ENCODE peak calls at places on chromosomes 2 and 18, in six cellular contexts. D, N, Q, S, J and H are unnamed samples.

GRCh38 chr18:58937913-58938312 is 73.2 kb downstream of the ZNF532 start:
- DNase-seq in Q (no peak), D (no peak), N (no peak), S (no peak), J (no peak), H (no peak)

GRCh38 chr2:36702781-36703180 is 6.3 kb downstream of the VIT start:
- DNase-seq in N (no peak), S (no peak), J (no peak), D (no peak), Q (peak; percentile 33), H (no peak)

GRCh38 chr2:64862623-64863022 is 126.6 kb upstream of the SLC1A4 start:
- DNase-seq in J (no peak), N (no peak), D (no peak), S (no peak), Q (no peak), H (no peak)

GRCh38 chr2:1136071-1136470 is 185.4 kb downstream of the SNTG2 start:
- DNase-seq in S (no peak), D (no peak), J (no peak), Q (no peak), N (peak; percentile 61), H (no peak)

GRCh38 chr2:21057097-21057496 is 13.2 kb upstream of the APOB start:
- DNase-seq in D (no peak), J (no peak), Q (no peak), S (no peak), N (no peak), H (no peak)

GRCh38 chr2:136117391-136117841 is 533 bp downstream of the CXCR4 start:
- DNase-seq in S (no peak), N (peak; percentile 71), J (no peak), D (peak; percentile 92), Q (no peak), H (peak; percentile 48)

GRCh38 chr2:241094172-241094571 is 7.9 kb downstream of the MTERF4 start:
- DNase-seq in N (no peak), J (no peak), S (no peak), D (no peak), Q (no peak), H (no peak)

GRCh38 chr2:45912109-45912508 is 260.6 kb downstream of the PRKCE start:
- DNase-seq in J (no peak), S (no peak), Q (no peak), D (no peak), N (no peak), H (no peak)

GRCh38 chr2:43478423-43479086 is 117.3 kb downstream of the THADA start:
- DNase-seq in S (no peak), N (no peak), J (no peak), D (no peak), Q (no peak), H (no peak)

GRCh38 chr2:227377461-227378351 is 1.4 kb downstream of the TM4SF20 start:
- DNase-seq in S (no peak), Q (no peak), D (no peak), N (no peak), J (no peak), H (no peak)

GRCh38 chr2:216740557-216741222 is 45.3 kb upstream of the IGFBP5 start:
- DNase-seq in S (no peak), D (no peak), N (no peak), Q (no peak), J (peak; percentile 89), H (no peak)

GRCh38 chr2:176589287-176589686 is 320.0 kb downstream of the MTX2 start:
- DNase-seq in Q (no peak), N (no peak), J (no peak), S (no peak), D (no peak), H (no peak)

GRCh38 chr2:156955701-156956100 is 301.8 kb upstream of the GALNT5 start:
- DNase-seq in D (no peak), J (no peak), Q (no peak), S (no peak), N (no peak), H (no peak)

GRCh38 chr2:202007015-202008011 is 26.3 kb upstream of the FZD7 start:
- DNase-seq in J (no peak), S (no peak), Q (no peak), D (peak; percentile 30), N (no peak), H (no peak)

GRCh38 chr2:42446503-42447271 is 47.1 kb downstream of the KCNG3 start:
- DNase-seq in S (no peak), D (no peak), Q (no peak), J (no peak), N (no peak), H (no peak)

GRCh38 chr2:120871016-120871635 is 135.5 kb downstream of the GLI2 start:
- DNase-seq in J (no peak), D (no peak), N (no peak), Q (no peak), S (no peak), H (no peak)

GRCh38 chr2:55051026-55051866 is 995 bp upstream of the RTN4 start:
- DNase-seq in S (peak; percentile 83), J (peak; percentile 94), N (peak; percentile 50), D (no peak), Q (no peak), H (peak; percentile 46)

GRCh38 chr2:2647156-2647555 is 316.1 kb upstream of the MYT1L start:
- DNase-seq in S (no peak), N (peak; percentile 17), Q (no peak), D (no peak), J (peak; percentile 47), H (no peak)

GRCh38 chr18:3066391-3067079 is 53.6 kb upstream of the LPIN2 start:
- DNase-seq in Q (no peak), D (no peak), S (no peak), N (no peak), J (no peak), H (no peak)

GRCh38 chr2:120686511-120687168 is 49.0 kb upstream of the GLI2 start:
- DNase-seq in J (peak; percentile 29), S (no peak), Q (no peak), N (no peak), D (no peak), H (no peak)

GRCh38 chr2:217625475-217626245 is 377.1 kb downstream of the TNS1 start:
- DNase-seq in N (no peak), D (no peak), Q (no peak), S (no peak), J (no peak), H (no peak)

GRCh38 chr2:238126775-238127164 is 11.7 kb upstream of the KLHL30 start:
- DNase-seq in S (no peak), J (no peak), N (no peak), D (no peak), Q (no peak), H (no peak)

DNA sequence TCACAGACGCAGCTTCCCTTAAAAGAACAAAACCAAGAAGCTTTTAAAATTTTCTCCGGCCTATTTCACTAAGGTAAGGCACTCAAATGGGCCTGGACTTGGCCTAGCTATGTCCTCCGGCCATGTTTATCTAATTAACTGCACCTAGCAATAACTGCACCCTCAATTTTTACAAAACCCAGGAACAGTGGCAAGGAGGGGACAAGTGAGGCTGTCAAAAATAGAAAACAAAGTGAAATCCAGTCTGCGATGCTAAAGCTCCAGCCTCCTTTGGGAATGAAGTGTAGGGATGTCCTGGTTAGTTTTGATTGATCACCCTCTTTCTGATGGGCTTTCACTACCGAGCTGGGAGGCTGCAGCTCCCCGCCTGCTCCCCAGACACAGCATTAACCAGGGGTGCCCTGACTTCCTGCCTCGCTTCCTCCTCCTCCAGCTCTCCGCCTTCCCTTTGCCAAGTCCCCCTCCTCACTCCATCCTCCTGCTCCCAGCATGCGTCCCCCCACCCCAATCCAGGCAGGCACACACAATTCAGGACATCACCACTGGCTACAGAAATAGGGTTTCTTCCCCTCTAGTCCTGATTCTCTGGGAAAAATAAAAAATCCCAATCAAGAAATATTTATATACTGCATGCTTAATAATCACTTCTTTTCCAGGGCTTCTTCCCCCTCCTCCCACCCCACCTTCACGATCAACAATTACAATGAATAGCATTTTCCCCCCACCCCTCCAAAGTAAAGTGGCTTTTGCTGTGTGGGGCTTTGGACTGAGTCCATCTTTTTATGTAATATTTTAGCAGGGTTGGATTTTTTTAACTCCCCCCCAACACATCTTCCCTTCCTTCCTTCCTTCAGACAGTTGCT is 3.4 kb upstream of the POU3F3 start:
- DNase-seq in N (no peak), D (no peak), S (no peak), Q (peak; percentile 64), J (no peak), H (no peak)
- TF ChIP-seq EP300 in N (no peak), D (no peak), S (no peak), Q (no peak), J (no peak), H (no peak)

GRCh38 chr2:30709516-30709915 is 97.7 kb downstream of the CAPN13 start:
- DNase-seq in D (no peak), N (no peak), Q (peak; percentile 10), S (peak; percentile 53), J (no peak), H (no peak)

GRCh38 chr2:30710461-30710860 is 96.8 kb downstream of the CAPN13 start:
- DNase-seq in D (no peak), S (no peak), Q (no peak), N (no peak), J (no peak), H (no peak)

GRCh38 chr2:30710016-30710415 is 97.2 kb downstream of the CAPN13 start:
- DNase-seq in D (no peak), N (no peak), S (no peak), Q (peak; percentile 13), J (no peak), H (no peak)

GRCh38 chr2:30713698-30714097 is 93.5 kb downstream of the CAPN13 start:
- DNase-seq in D (no peak), S (no peak), J (peak; percentile 57), N (no peak), Q (no peak), H (peak; percentile 24)

DNA sequence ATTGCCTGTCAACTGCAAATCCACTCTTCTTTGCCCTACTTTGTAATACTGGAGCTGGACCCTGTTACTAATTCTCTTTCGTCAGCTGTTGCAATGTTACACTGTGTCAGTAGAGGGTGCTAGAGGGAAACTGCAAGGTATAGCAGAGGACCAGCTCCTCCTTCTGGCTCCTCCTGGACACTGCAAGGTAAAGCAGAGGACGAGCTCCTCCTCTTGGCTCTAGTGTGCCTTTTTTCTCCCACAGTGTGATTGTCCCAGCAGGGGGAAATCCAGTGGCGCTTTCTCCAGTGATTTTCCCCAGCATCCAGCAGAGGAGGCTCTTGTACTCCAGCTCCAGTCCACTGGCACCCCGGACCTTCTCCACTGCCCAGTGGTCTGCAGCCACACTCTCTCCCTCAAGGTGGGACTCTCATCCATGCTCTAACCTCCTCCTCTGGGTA is 95.6 kb downstream of the CAPN13 start:
- DNase-seq in S (peak; percentile 85), N (peak; percentile 86), Q (peak; percentile 93), D (no peak), J (peak; percentile 86), H (peak; percentile 88)
- TF ChIP-seq POLR2AphosphoS5 in S (no peak), N (no peak), Q (peak; percentile 80), D (no peak), J (peak; percentile 20), H (no peak)

DNA sequence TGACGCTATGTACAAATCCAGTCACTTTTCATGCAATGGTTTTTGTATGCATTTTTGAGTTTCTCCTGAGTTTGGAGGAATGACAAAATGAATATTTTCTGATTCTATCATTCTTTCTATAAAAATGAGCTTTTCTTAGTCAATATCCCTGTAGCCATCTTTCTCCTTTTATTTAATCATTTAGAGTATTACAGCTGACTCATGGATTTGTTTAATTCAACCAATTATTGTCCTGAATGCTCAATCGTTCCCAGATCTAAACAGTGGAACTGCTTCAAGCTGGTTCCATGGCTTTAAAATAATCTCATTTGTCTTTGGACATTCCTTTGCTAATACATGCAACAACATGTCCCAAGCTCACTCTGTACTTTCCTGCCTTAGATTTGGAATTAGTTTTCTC is 368.8 kb downstream of the ADCYAP1 start:
- DNase-seq in S (no peak), Q (no peak), D (no peak), N (no peak), J (no peak), H (no peak)
- TF ChIP-seq EP300 in S (no peak), Q (no peak), D (no peak), N (no peak), J (no peak), H (no peak)

GRCh38 chr2:84969511-84970265 is 1.3 kb upstream of the KCMF1 start:
- DNase-seq in D (no peak), S (no peak), J (peak; percentile 55), Q (no peak), N (peak; percentile 33), H (no peak)
- TF ChIP-seq POLR2AphosphoS5 in D (peak; percentile 0), S (no peak), J (no peak), Q (no peak), N (no peak), H (no peak)